ENCODE peak calls at places on chromosome 15, in five cellular contexts. One of them, this sample, is unnamed. For H3K4me1, the result is how much of the 10 kb centered on the place peaks cover.

GRCh38 chr15:34837246-34838016 is 42.1 kb upstream of the ACTC1 start:
- DNase-seq in BE2C: peak
- DNase-seq in pancreas: no peak
- DNase-seq in foreskin keratinocyte: peak
- DNase-seq in adipocyte: peak
- DNase-seq in this sample: no peak

GRCh38 chr15:70014311-70014707 is 83.4 kb downstream of the TLE3 start:
- DNase-seq in BE2C: no peak
- DNase-seq in pancreas: no peak
- DNase-seq in foreskin keratinocyte: no peak
- DNase-seq in adipocyte: no peak
- DNase-seq in this sample: no peak

GRCh38 chr15:49458145-49458544 is 35.1 kb downstream of the FGF7 start:
- DNase-seq in BE2C: no peak
- DNase-seq in pancreas: no peak
- DNase-seq in foreskin keratinocyte: no peak
- DNase-seq in adipocyte: peak
- DNase-seq in this sample: no peak

GRCh38 chr15:87167706-87168105 is 1088.0 kb downstream of the AGBL1 start:
- DNase-seq in BE2C: no peak
- DNase-seq in pancreas: no peak
- DNase-seq in foreskin keratinocyte: peak
- DNase-seq in adipocyte: no peak
- DNase-seq in this sample: no peak

GRCh38 chr15:42456971-42457370 is 34.0 kb downstream of the ZNF106 start:
- DNase-seq in BE2C: peak
- DNase-seq in pancreas: no peak
- DNase-seq in foreskin keratinocyte: no peak
- DNase-seq in adipocyte: peak
- DNase-seq in this sample: no peak

GRCh38 chr15:84685304-84685703 is 27.3 kb upstream of the NMB start:
- DNase-seq in BE2C: peak
- DNase-seq in pancreas: peak
- DNase-seq in foreskin keratinocyte: peak
- DNase-seq in adipocyte: peak
- DNase-seq in this sample: peak

GRCh38 chr15:38164061-38164460 is 88.6 kb upstream of the SPRED1 start:
- DNase-seq in BE2C: no peak
- DNase-seq in pancreas: no peak
- DNase-seq in foreskin keratinocyte: no peak
- DNase-seq in adipocyte: peak
- DNase-seq in this sample: no peak

GRCh38 chr15:71748327-71748726 is 62.0 kb upstream of the NR2E3 start:
- DNase-seq in BE2C: no peak
- DNase-seq in pancreas: no peak
- DNase-seq in foreskin keratinocyte: peak
- DNase-seq in adipocyte: no peak
- DNase-seq in this sample: no peak

GRCh38 chr15:67023517-67024321 is 41.7 kb upstream of the SMAD3 start:
- DNase-seq in BE2C: peak
- DNase-seq in pancreas: no peak
- DNase-seq in foreskin keratinocyte: no peak
- DNase-seq in adipocyte: no peak
- DNase-seq in this sample: no peak

GRCh38 chr15:70792171-70792573 is 28.8 kb upstream of the UACA start:
- DNase-seq in BE2C: no peak
- DNase-seq in pancreas: no peak
- DNase-seq in foreskin keratinocyte: peak
- DNase-seq in adipocyte: peak
- DNase-seq in this sample: no peak

GRCh38 chr15:36152961-36153360 is 426.5 kb upstream of the CDIN1 start:
- DNase-seq in BE2C: no peak
- DNase-seq in pancreas: no peak
- DNase-seq in foreskin keratinocyte: no peak
- DNase-seq in adipocyte: peak
- DNase-seq in this sample: no peak

GRCh38 chr15:68794307-68794706 is 26.4 kb downstream of the ANP32A start:
- DNase-seq in BE2C: no peak
- DNase-seq in pancreas: no peak
- DNase-seq in foreskin keratinocyte: no peak
- DNase-seq in adipocyte: no peak
- DNase-seq in this sample: no peak

GRCh38 chr15:68794869-68795268 is 25.8 kb downstream of the ANP32A start:
- DNase-seq in BE2C: no peak
- DNase-seq in pancreas: no peak
- DNase-seq in foreskin keratinocyte: no peak
- DNase-seq in adipocyte: no peak
- DNase-seq in this sample: no peak

GRCh38 chr15:68795298-68795848 is 25.3 kb downstream of the ANP32A start:
- DNase-seq in BE2C: no peak
- DNase-seq in pancreas: peak
- DNase-seq in foreskin keratinocyte: peak
- DNase-seq in adipocyte: peak
- DNase-seq in this sample: peak

GRCh38 chr15:68792901-68793766 is 27.6 kb downstream of the ANP32A start:
- DNase-seq in BE2C: no peak
- DNase-seq in pancreas: peak
- DNase-seq in foreskin keratinocyte: peak
- DNase-seq in adipocyte: no peak
- DNase-seq in this sample: no peak

DNA sequence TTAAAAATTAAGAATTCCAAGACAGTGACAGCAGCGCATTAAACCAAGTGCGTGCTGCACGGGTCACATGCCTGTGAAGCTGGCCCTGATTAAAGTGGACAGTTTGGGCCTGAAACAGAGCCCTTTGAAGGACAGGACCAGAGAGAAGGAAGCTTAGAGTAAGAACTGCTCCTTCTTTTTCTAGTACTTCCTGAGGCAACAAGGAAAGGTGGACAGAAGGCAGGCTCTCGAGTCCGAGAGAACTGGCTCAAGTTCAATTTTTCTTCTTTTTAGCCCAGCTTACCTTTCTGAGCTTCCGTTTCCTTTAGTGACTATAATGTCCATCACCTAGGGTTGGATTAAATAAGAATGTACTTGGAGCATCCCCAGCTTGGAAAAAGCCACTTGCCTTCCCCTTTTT is 26.9 kb downstream of the ANP32A start:
- DNase-seq in BE2C: no peak
- DNase-seq in pancreas: no peak
- DNase-seq in foreskin keratinocyte: no peak
- DNase-seq in adipocyte: no peak
- DNase-seq in this sample: no peak
- H3K4me1 ChIP-seq in BE2C: under half
- H3K4me1 ChIP-seq in pancreas: half or more
- H3K4me1 ChIP-seq in foreskin keratinocyte: under half
- H3K4me1 ChIP-seq in adipocyte: under half
- H3K4me1 ChIP-seq in this sample: under half

GRCh38 chr15:90030376-90030775 is 29.3 kb downstream of the ZNF710 start:
- DNase-seq in BE2C: no peak
- DNase-seq in pancreas: peak
- DNase-seq in foreskin keratinocyte: no peak
- DNase-seq in adipocyte: no peak
- DNase-seq in this sample: peak

GRCh38 chr15:90029024-90029423 is 27.9 kb downstream of the ZNF710 start:
- DNase-seq in BE2C: no peak
- DNase-seq in pancreas: peak
- DNase-seq in foreskin keratinocyte: no peak
- DNase-seq in adipocyte: no peak
- DNase-seq in this sample: no peak

GRCh38 chr15:90033006-90033405 is 31.9 kb downstream of the ZNF710 start:
- DNase-seq in BE2C: no peak
- DNase-seq in pancreas: no peak
- DNase-seq in foreskin keratinocyte: no peak
- DNase-seq in adipocyte: no peak
- DNase-seq in this sample: peak

GRCh38 chr15:90033448-90033847 is 32.3 kb downstream of the ZNF710 start:
- DNase-seq in BE2C: no peak
- DNase-seq in pancreas: no peak
- DNase-seq in foreskin keratinocyte: no peak
- DNase-seq in adipocyte: no peak
- DNase-seq in this sample: peak

DNA sequence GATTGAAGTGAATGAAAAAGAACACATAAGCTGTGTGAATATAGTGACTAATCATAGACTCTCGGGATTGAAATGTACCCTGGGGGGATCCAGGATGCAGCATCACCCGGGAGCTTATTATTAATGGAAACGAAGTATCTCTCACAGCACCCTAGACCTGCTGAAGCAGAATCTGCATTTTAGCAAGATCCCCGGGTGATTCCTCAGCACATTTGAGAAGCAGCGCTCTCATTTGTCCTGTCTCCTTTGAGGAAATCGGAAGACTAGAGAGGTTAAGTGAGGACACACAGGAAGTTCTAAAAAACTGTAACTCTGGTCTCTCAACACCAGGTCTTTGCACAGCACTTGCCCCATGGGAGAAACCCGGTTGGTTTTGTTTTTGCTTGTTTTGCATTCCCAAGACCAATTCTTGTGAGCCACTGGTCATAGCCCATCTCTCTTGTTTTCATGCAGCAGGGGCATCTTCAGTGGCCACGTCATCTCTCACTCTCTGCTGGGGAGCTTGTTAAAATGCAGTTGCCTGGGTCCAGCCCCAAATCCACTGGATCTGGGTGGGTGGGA is 30.2 kb downstream of the ZNF710 start:
- DNase-seq in BE2C: no peak
- DNase-seq in pancreas: no peak
- DNase-seq in foreskin keratinocyte: peak
- DNase-seq in adipocyte: no peak
- DNase-seq in this sample: peak
- H3K4me1 ChIP-seq in BE2C: under half
- H3K4me1 ChIP-seq in pancreas: half or more
- H3K4me1 ChIP-seq in foreskin keratinocyte: under half
- H3K4me1 ChIP-seq in adipocyte: under half
- H3K4me1 ChIP-seq in this sample: under half

DNA sequence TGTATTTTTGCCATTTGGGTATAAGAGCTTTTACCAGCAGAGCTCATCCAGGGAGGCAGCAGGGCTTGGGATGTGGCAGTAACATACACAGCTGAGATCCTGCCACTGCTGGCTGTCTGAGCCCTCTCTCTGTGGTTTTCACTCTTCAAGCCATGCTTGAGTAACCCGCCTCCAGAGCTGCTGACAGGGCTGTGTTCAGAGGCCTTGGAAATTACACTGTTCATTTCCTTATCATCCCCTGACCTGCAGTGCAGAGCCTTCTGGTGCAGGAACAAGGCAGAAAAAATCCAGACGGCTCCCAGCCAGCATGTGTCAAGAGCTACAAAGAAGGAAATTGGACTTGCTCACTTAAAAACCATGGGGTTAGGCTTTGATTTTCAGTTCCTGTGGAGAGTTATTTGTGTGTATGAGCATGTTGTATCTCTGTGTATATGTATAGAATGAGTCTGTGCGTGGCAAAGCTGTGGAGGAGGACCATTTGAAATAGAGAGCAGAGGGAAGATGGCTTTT is 47.0 kb downstream of the ZNF609 start:
- DNase-seq in BE2C: peak
- DNase-seq in pancreas: peak
- DNase-seq in foreskin keratinocyte: no peak
- DNase-seq in adipocyte: peak
- DNase-seq in this sample: peak
- H3K4me1 ChIP-seq in BE2C: under half
- H3K4me1 ChIP-seq in pancreas: under half
- H3K4me1 ChIP-seq in foreskin keratinocyte: under half
- H3K4me1 ChIP-seq in adipocyte: under half
- H3K4me1 ChIP-seq in this sample: under half

DNA sequence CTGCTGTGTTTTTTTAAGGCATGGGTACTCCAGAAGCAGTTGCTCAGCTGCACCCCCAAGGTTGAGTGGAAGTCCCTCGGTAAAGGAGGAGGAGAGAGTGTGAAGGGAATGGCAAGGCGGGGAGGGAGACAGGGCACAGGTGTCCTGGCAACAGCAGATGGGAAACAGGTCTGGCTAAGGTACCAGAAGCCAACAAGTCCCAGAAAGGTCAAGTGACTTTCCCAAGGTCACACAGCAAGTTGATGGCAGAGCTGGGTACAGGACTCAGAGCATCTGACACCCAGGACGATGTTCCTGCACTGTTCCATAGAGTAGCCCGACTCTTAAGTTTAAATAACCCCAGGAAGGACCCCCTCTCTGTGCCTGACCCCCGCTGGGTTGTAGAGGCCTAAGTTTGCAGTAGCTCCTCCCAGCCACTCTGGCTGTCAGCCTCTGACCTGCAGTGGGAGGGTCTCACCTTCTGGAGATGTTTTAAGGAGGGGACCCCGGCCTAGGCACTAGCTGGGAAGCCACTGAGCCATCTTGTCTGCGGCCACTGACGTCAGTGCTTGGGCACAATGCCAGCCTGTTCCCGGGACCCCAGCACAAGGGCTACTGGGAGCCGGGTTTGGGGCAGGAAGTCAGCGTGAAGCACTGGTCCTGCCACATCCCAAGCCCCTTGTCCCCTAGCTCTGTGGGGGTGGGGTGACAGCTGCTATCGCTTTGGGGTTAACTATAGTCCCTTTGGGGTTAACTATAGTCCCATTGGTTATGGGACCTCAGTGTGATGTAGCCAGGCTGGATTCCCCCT is 10.5 kb downstream of the CSK start:
- DNase-seq in BE2C: no peak
- DNase-seq in pancreas: no peak
- DNase-seq in foreskin keratinocyte: no peak
- DNase-seq in adipocyte: no peak
- DNase-seq in this sample: no peak
- H3K4me1 ChIP-seq in BE2C: under half
- H3K4me1 ChIP-seq in pancreas: under half
- H3K4me1 ChIP-seq in foreskin keratinocyte: under half
- H3K4me1 ChIP-seq in adipocyte: under half
- H3K4me1 ChIP-seq in this sample: under half